ENCODE peak calls at places on chromosome 5, in six cellular contexts. E is IMR-90, V is H9, L is H1, A is mesenchymal stem cell, Q is trophoblast cell. H is an unnamed sample.
A peak's percentile ranks its signal among the peaks of the same experiment; 100 is the strongest.

GRCh38 chr5:54703568-54704255 is 186.2 kb downstream of the SNX18 start:
- DNase-seq in V (no peak), A (peak; percentile 22), L (no peak), E (no peak), Q (no peak), H (no peak)

GRCh38 chr5:78691073-78691960 is 42.7 kb upstream of the LHFPL2 start:
- DNase-seq in V (no peak), E (no peak), Q (no peak), L (no peak), A (no peak), H (no peak)

GRCh38 chr5:152514827-152515397 is 109.8 kb upstream of the NMUR2 start:
- DNase-seq in L (no peak), V (no peak), A (peak; percentile 25), Q (no peak), E (peak; percentile 11), H (no peak)

GRCh38 chr5:1867114-1867814 is 15.5 kb downstream of the IRX4 start:
- DNase-seq in A (no peak), Q (no peak), V (no peak), L (no peak), E (no peak), H (no peak)

GRCh38 chr5:490116-491094 is 33.8 kb downstream of the SLC9A3 start:
- DNase-seq in L (no peak), Q (no peak), A (no peak), E (no peak), V (no peak), H (no peak)

GRCh38 chr5:145510324-145510723 is 324.8 kb downstream of the PRELID2 start:
- DNase-seq in E (peak; percentile 71), L (no peak), Q (no peak), A (peak; percentile 54), V (no peak), H (no peak)

GRCh38 chr5:172179032-172179989 is 8.7 kb downstream of the STK10 start:
- DNase-seq in L (no peak), A (peak; percentile 80), E (peak; percentile 40), V (peak; percentile 57), Q (peak; percentile 43), H (no peak)

GRCh38 chr5:151630088-151630487 is 39.0 kb upstream of the FAT2 start:
- DNase-seq in E (peak; percentile 3), V (no peak), Q (no peak), L (no peak), A (no peak), H (no peak)

GRCh38 chr5:59592101-59592500 is 301.4 kb downstream of the PDE4D start:
- DNase-seq in E (peak; percentile 25), Q (no peak), V (no peak), L (no peak), A (no peak), H (no peak)

GRCh38 chr5:161096006-161096405 is 244.0 kb upstream of the ATP10B start:
- DNase-seq in E (no peak), Q (no peak), V (no peak), L (no peak), A (no peak), H (no peak)

GRCh38 chr5:168174376-168174775 is 117.1 kb upstream of the WWC1 start:
- DNase-seq in Q (no peak), V (no peak), E (no peak), A (no peak), L (no peak), H (no peak)

GRCh38 chr5:174945853-174946252 is 221.5 kb downstream of the MSX2 start:
- DNase-seq in E (no peak), L (no peak), V (no peak), Q (no peak), A (no peak), H (no peak)

GRCh38 chr5:37198842-37199241 is 50.3 kb downstream of the CPLANE1 start:
- DNase-seq in Q (no peak), A (peak; percentile 11), L (no peak), E (peak; percentile 33), V (no peak), H (no peak)

GRCh38 chr5:57839025-57839424 is 356.4 kb upstream of the ACTBL2 start:
- DNase-seq in V (no peak), E (no peak), Q (no peak), L (no peak), A (no peak), H (no peak)

GRCh38 chr5:148957591-148958202 is 105.2 kb downstream of the SH3TC2 start:
- DNase-seq in L (peak; percentile 85), A (peak; percentile 50), E (peak; percentile 43), V (peak; percentile 56), Q (no peak), H (peak; percentile 46)

GRCh38 chr5:177070536-177071191 is 16.1 kb upstream of the FGFR4 start:
- DNase-seq in E (no peak), V (no peak), Q (no peak), L (no peak), A (no peak), H (no peak)
- H4K91ac ChIP-seq in E (no peak overlapping the region), V (no peak overlapping the region), Q (no peak overlapping the region), L (no peak overlapping the region), A (no peak overlapping the region), H (no peak overlapping the region)

DNA sequence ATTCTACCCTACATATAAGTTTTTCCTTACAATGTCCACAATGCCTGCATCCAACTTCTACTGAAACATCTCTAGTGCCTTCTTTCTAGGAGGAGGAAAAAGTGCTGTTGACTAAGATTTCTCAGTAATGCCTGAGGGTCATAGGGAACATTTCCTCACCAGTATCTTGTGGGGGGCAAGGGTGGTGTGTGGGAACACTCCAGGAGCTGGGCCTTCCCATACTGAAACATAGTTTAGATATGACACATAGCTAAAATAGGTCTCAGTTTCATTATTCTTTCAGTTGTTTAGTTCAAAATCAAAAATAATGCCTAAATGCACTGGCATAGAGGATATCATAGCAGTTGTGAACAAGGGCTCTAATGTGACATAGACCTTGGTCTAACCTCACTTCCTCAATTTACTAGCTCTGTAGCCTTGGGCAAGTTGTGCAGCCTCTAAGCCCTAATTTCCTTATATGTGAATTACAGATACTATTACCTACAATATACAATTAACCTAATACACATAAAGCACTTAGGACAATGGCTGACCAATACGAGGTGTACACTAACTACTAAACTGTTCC is 66.1 kb downstream of the HAPLN1 start:
- DNase-seq in L (no peak), Q (no peak), V (no peak), E (no peak), A (peak; percentile 18), H (no peak)
- H4K91ac ChIP-seq in L (no peak overlapping the region), Q (no peak overlapping the region), V (no peak overlapping the region), E (no peak overlapping the region), A (no peak overlapping the region), H (no peak overlapping the region)

GRCh38 chr5:120818128-120818527 is 354.0 kb downstream of the PRR16 start:
- DNase-seq in A (no peak), Q (no peak), V (no peak), E (no peak), L (no peak), H (no peak)

GRCh38 chr5:120808606-120809005 is 344.5 kb downstream of the PRR16 start:
- DNase-seq in V (no peak), A (no peak), Q (no peak), E (peak; percentile 36), L (no peak), H (no peak)

GRCh38 chr5:120808135-120808534 is 344.0 kb downstream of the PRR16 start:
- DNase-seq in A (no peak), V (no peak), Q (no peak), L (no peak), E (peak; percentile 39), H (no peak)

GRCh38 chr5:120817044-120817985 is 353.2 kb downstream of the PRR16 start:
- DNase-seq in L (peak; percentile 53), E (peak; percentile 31), V (peak; percentile 50), A (peak; percentile 35), Q (no peak), H (no peak)

GRCh38 chr5:120813551-120813950 is 349.5 kb downstream of the PRR16 start:
- DNase-seq in A (no peak), Q (no peak), V (no peak), E (no peak), L (no peak), H (no peak)
- H4K91ac ChIP-seq in A (no peak overlapping the region), Q (no peak overlapping the region), V (no peak overlapping the region), E (no peak overlapping the region), L (no peak overlapping the region), H (no peak overlapping the region)

GRCh38 chr5:86749841-86750240 is 132.1 kb downstream of the COX7C start:
- DNase-seq in V (no peak), A (no peak), E (no peak), L (no peak), Q (peak; percentile 19), H (no peak)

GRCh38 chr5:86748538-86749105 is 130.9 kb downstream of the COX7C start:
- DNase-seq in E (no peak), V (no peak), Q (peak; percentile 79), A (no peak), L (no peak), H (no peak)
- H4K91ac ChIP-seq in E (no peak overlapping the region), V (no peak overlapping the region), Q (no peak overlapping the region), A (no peak overlapping the region), L (no peak overlapping the region), H (no peak overlapping the region)

GRCh38 chr5:109884676-109885075 is 194.9 kb downstream of the MAN2A1 start:
- DNase-seq in Q (no peak), E (no peak), L (no peak), V (no peak), A (no peak), H (no peak)
- H4K91ac ChIP-seq in Q (no peak overlapping the region), E (no peak overlapping the region), L (no peak overlapping the region), V (no peak overlapping the region), A (no peak overlapping the region), H (no peak overlapping the region)